ENCODE peak calls at places on chromosomes 1 and 21, in five cellular contexts. F is spleen, Z is lower lobe of right lung, B is GM12865, W is astrocyte of the spinal cord. S is an unnamed sample.

GRCh38 chr1:1013105-1013921 is at the start of gene ISG15:
- DNase-seq in F (peak; percentile 98), Z (peak; percentile 96), B (peak; percentile 93), W (peak; percentile 85), S (peak; percentile 90)

GRCh38 chr1:157618190-157618589 is 20.3 kb upstream of the FCRL4 start:
- DNase-seq in F (no peak), Z (no peak), B (no peak), W (no peak), S (no peak)

GRCh38 chr1:155207578-155208405 is at the start of gene THBS3:
- DNase-seq in F (peak; percentile 79), Z (no peak), B (no peak), W (peak; percentile 46), S (peak; percentile 42)

GRCh38 chr1:54312874-54313316 is 93.3 kb downstream of the SSBP3 start:
- DNase-seq in F (no peak), Z (no peak), B (no peak), W (peak; percentile 72), S (peak; percentile 54)

GRCh38 chr1:70866522-70867256 is 180.9 kb downstream of the PTGER3 start:
- DNase-seq in F (no peak), Z (no peak), B (no peak), W (no peak), S (no peak)

GRCh38 chr1:97265630-97266029 is 544.0 kb downstream of the PTBP2 start:
- DNase-seq in F (no peak), Z (no peak), B (no peak), W (no peak), S (no peak)

GRCh38 chr1:7120863-7121621 is 335.8 kb downstream of the CAMTA1 start:
- DNase-seq in F (no peak), Z (no peak), B (no peak), W (peak; percentile 56), S (no peak)

GRCh38 chr1:178031856-178032320 is 62.0 kb upstream of the RASAL2 start:
- DNase-seq in F (no peak), Z (peak; percentile 82), B (peak; percentile 66), W (peak; percentile 94), S (peak; percentile 89)

GRCh38 chr1:162250004-162250730 is 126.5 kb downstream of the SPATA46 start:
- DNase-seq in F (no peak), Z (no peak), B (no peak), W (no peak), S (no peak)

GRCh38 chr1:39572379-39573096 is 4.1 kb downstream of the PABPC4 start:
- DNase-seq in F (no peak), Z (no peak), B (no peak), W (no peak), S (no peak)
- H3K4me3 ChIP-seq in F (no peak overlapping the region), Z (no peak overlapping the region), B (peak overlapping the region; percentile 57), W (no peak overlapping the region), S (no peak overlapping the region)

GRCh38 chr21:46634966-46635323 is 529 bp upstream of the PRMT2 start:
- DNase-seq in F (no peak), Z (peak; percentile 78), B (peak; percentile 81), W (peak; percentile 90), S (peak; percentile 77)

GRCh38 chr21:46636181-46636512 is 673 bp downstream of the PRMT2 start:
- DNase-seq in F (no peak), Z (no peak), B (no peak), W (no peak), S (no peak)

GRCh38 chr21:46634427-46634826 is 1.0 kb upstream of the PRMT2 start:
- DNase-seq in F (no peak), Z (no peak), B (no peak), W (no peak), S (no peak)

GRCh38 chr21:46635324-46636180 is at the start of gene PRMT2:
- DNase-seq in F (peak; percentile 99), Z (peak; percentile 98), B (peak; percentile 98), W (peak; percentile 98), S (peak; percentile 96)

GRCh38 chr21:46633561-46633960 is 1.9 kb upstream of the PRMT2 start:
- DNase-seq in F (no peak), Z (no peak), B (no peak), W (no peak), S (no peak)
- H3K4me3 ChIP-seq in F (no peak overlapping the region), Z (no peak overlapping the region), B (no peak overlapping the region), W (no peak overlapping the region), S (no peak overlapping the region)

GRCh38 chr1:230237805-230238204 is 170.8 kb downstream of the GALNT2 start:
- DNase-seq in F (no peak), Z (no peak), B (no peak), W (no peak), S (no peak)
- H3K4me3 ChIP-seq in F (no peak overlapping the region), Z (no peak overlapping the region), B (no peak overlapping the region), W (no peak overlapping the region), S (no peak overlapping the region)

DNA sequence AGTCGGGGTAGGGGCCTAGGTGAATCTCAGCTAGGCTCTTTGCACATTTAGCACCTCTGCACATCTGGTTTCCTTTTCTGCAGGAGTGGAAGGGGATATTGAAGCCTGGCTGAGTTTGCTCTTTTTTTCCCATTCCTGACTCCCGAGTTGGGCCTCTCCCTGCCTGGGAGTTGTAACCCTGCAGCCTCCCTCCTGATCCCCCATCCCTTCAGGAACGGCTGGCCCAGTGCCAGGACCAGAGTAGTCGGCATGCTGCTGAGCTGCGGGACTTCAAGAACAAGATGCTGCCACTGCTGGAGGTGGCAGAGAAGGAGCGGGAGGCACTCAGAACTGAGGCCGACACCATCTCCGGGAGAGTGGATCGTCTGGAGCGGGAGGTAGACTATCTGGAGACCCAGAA is 846 bp downstream of the OLFML3 start:
- DNase-seq in F (peak; percentile 77), Z (no peak), B (no peak), W (peak; percentile 29), S (no peak)
- H3K4me3 ChIP-seq in F (no peak overlapping the region), Z (peak overlapping the region; percentile 45), B (no peak overlapping the region), W (peak overlapping the region; percentile 27), S (no peak overlapping the region)

GRCh38 chr21:46247699-46248460 is 19.3 kb upstream of the LSS start:
- DNase-seq in F (no peak), Z (no peak), B (no peak), W (no peak), S (no peak)

GRCh38 chr21:46248827-46249226 is 20.3 kb upstream of the LSS start:
- DNase-seq in F (no peak), Z (no peak), B (no peak), W (no peak), S (no peak)

GRCh38 chr21:46252840-46253239 is 24.3 kb upstream of the LSS start:
- DNase-seq in F (no peak), Z (no peak), B (no peak), W (no peak), S (no peak)

GRCh38 chr21:46253610-46254124 is 25.1 kb upstream of the LSS start:
- DNase-seq in F (no peak), Z (no peak), B (peak; percentile 85), W (no peak), S (no peak)

GRCh38 chr21:46250146-46250725 is 21.7 kb upstream of the LSS start:
- DNase-seq in F (no peak), Z (no peak), B (peak; percentile 52), W (no peak), S (no peak)
- H3K4me3 ChIP-seq in F (no peak overlapping the region), Z (no peak overlapping the region), B (no peak overlapping the region), W (no peak overlapping the region), S (no peak overlapping the region)

GRCh38 chr1:179550753-179551682 is 24.7 kb downstream of the NPHS2 start:
- DNase-seq in F (no peak), Z (no peak), B (peak; percentile 65), W (peak; percentile 32), S (no peak)
- H3K4me3 ChIP-seq in F (no peak overlapping the region), Z (no peak overlapping the region), B (no peak overlapping the region), W (no peak overlapping the region), S (no peak overlapping the region)

GRCh38 chr1:214427871-214428277 is 123.5 kb downstream of the PTPN14 start:
- DNase-seq in F (peak; percentile 78), Z (no peak), B (peak; percentile 88), W (peak; percentile 95), S (peak; percentile 79)
- H3K4me3 ChIP-seq in F (no peak overlapping the region), Z (no peak overlapping the region), B (no peak overlapping the region), W (no peak overlapping the region), S (no peak overlapping the region)

DNA sequence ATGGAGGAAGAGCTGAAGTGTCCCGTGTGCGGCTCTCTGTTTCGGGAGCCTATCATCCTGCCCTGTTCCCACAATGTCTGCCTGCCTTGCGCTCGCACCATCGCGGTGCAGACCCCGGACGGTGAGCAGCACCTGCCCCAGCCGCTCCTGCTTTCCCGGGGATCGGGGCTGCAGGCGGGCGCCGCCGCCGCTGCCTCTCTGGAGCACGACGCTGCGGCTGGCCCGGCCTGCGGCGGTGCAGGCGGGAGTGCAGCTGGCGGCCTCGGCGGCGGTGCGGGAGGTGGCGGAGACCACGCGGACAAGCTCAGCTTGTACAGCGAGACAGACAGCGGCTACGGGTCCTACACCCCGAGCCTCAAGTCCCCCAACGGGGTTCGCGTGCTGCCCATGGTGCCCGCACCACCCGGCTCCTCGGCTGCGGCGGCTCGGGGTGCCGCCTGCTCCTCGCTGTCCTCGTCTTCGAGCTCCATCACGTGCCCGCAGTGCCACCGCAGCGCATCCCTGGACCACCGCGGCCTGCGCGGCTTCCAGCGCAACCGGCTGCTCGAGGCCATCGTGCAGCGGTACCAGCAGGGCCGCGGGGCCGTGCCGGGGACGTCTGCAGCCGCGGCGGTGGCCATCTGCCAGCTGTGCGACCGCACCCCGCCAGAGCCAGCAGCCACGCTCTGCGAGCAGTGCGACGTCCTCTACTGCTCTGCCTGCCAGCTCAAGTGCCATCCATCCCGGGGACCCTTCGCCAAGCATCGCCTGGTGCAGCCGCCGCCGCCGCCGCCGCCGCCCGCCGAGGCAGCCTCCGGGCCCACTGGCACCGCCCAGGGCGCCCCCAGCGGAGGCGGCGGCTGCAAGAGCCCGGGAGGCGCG is 1.3 kb downstream of the TRIM67 start:
- DNase-seq in F (no peak), Z (no peak), B (no peak), W (no peak), S (no peak)
- H3K4me3 ChIP-seq in F (peak overlapping the region; percentile 36), Z (peak overlapping the region; percentile 45), B (no peak overlapping the region), W (peak overlapping the region; percentile 12), S (no peak overlapping the region)

S was measured in MG63.